ENCODE peak calls at places on chromosomes 13 and 19, in four cellular contexts. One of them, this sample, is unnamed. For H3K27me3, the result is how much of the 10 kb centered on the place peaks cover.

GRCh38 chr13:51315658-51316057 is 23.8 kb upstream of the SERPINE3 start:
- DNase-seq in mesendoderm: no peak
- DNase-seq in adrenal gland: no peak
- DNase-seq in uterus: no peak
- DNase-seq in this sample: no peak

GRCh38 chr19:20423381-20424207 is 142.0 kb downstream of the ZNF737 start:
- DNase-seq in mesendoderm: peak
- DNase-seq in adrenal gland: peak
- DNase-seq in uterus: peak
- DNase-seq in this sample: no peak

GRCh38 chr19:38684078-38684861 is 36.8 kb downstream of the ACTN4 start:
- DNase-seq in mesendoderm: peak
- DNase-seq in adrenal gland: peak
- DNase-seq in uterus: peak
- DNase-seq in this sample: no peak

GRCh38 chr13:37187110-37187509 is 81.6 kb upstream of the CSNK1A1L start:
- DNase-seq in mesendoderm: no peak
- DNase-seq in adrenal gland: no peak
- DNase-seq in uterus: no peak
- DNase-seq in this sample: no peak

GRCh38 chr19:29631450-29631849 is 25.4 kb downstream of the POP4 start:
- DNase-seq in mesendoderm: no peak
- DNase-seq in adrenal gland: no peak
- DNase-seq in uterus: no peak
- DNase-seq in this sample: no peak

GRCh38 chr19:38073806-38074685 is 150.0 kb downstream of the DPF1 start:
- DNase-seq in mesendoderm: peak
- DNase-seq in adrenal gland: no peak
- DNase-seq in uterus: no peak
- DNase-seq in this sample: peak

GRCh38 chr13:74287672-74288169 is 153.5 kb upstream of the KLF12 start:
- DNase-seq in mesendoderm: peak
- DNase-seq in adrenal gland: peak
- DNase-seq in uterus: peak
- DNase-seq in this sample: peak

GRCh38 chr13:26480246-26480855 is 77.1 kb upstream of the WASF3 start:
- DNase-seq in mesendoderm: no peak
- DNase-seq in adrenal gland: no peak
- DNase-seq in uterus: no peak
- DNase-seq in this sample: no peak

GRCh38 chr13:41224113-41225110 is 30.0 kb upstream of the KBTBD7 start:
- DNase-seq in mesendoderm: no peak
- DNase-seq in adrenal gland: no peak
- DNase-seq in uterus: no peak
- DNase-seq in this sample: no peak

GRCh38 chr13:25170554-25171107 is 1.5 kb downstream of the AMER2 start:
- DNase-seq in mesendoderm: peak
- DNase-seq in adrenal gland: no peak
- DNase-seq in uterus: no peak
- DNase-seq in this sample: no peak

GRCh38 chr13:25171517-25172302 is at the start of gene AMER2:
- DNase-seq in mesendoderm: peak
- DNase-seq in adrenal gland: peak
- DNase-seq in uterus: peak
- DNase-seq in this sample: no peak

GRCh38 chr13:25169951-25170553 is 2.0 kb downstream of the AMER2 start:
- DNase-seq in mesendoderm: peak
- DNase-seq in adrenal gland: no peak
- DNase-seq in uterus: no peak
- DNase-seq in this sample: no peak

GRCh38 chr13:25172303-25172630 is 179 bp upstream of the AMER2 start:
- DNase-seq in mesendoderm: no peak
- DNase-seq in adrenal gland: no peak
- DNase-seq in uterus: no peak
- DNase-seq in this sample: no peak

GRCh38 chr13:25171170-25171516 is 945 bp downstream of the AMER2 start:
- DNase-seq in mesendoderm: no peak
- DNase-seq in adrenal gland: no peak
- DNase-seq in uterus: no peak
- DNase-seq in this sample: no peak
- H3K27me3 ChIP-seq in mesendoderm: under half
- H3K27me3 ChIP-seq in adrenal gland: under half
- H3K27me3 ChIP-seq in uterus: under half
- H3K27me3 ChIP-seq in this sample: under half

DNA sequence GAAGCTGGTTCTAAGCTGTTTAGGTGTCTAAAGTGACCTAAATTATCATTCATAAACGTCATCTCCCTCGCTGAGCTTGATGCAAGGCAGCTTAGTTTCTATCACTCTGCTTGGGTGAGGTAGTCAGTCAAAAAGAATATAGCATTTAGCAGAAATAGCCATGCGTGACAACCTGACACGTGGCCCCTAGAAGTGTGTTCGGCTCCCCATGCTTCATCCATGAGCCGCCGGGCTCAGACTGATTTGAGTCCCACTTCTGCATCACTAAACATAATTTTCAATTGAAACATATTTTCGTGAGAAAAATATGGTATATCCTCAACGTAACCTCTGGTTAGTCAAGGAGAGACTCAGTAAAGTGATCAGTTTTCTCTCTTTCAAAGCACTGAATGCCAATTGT is 459.8 kb downstream of the IRS2 start:
- DNase-seq in mesendoderm: no peak
- DNase-seq in adrenal gland: no peak
- DNase-seq in uterus: no peak
- DNase-seq in this sample: no peak
- H3K4me3 ChIP-seq in mesendoderm: no peak
- H3K4me3 ChIP-seq in adrenal gland: no peak
- H3K4me3 ChIP-seq in uterus: no peak
- H3K4me3 ChIP-seq in this sample: no peak

GRCh38 chr13:112119192-112120030 is 52.5 kb downstream of the SOX1 start:
- DNase-seq in mesendoderm: no peak
- DNase-seq in adrenal gland: no peak
- DNase-seq in uterus: no peak
- DNase-seq in this sample: no peak
- H3K27me3 ChIP-seq in mesendoderm: under half
- H3K27me3 ChIP-seq in adrenal gland: under half
- H3K27me3 ChIP-seq in uterus: under half
- H3K27me3 ChIP-seq in this sample: under half

GRCh38 chr19:45774765-45775164 is 5.7 kb upstream of the SIX5 start:
- DNase-seq in mesendoderm: peak
- DNase-seq in adrenal gland: no peak
- DNase-seq in uterus: no peak
- DNase-seq in this sample: no peak

GRCh38 chr19:45778010-45778671 is 4.1 kb downstream of the DMPK start:
- DNase-seq in mesendoderm: no peak
- DNase-seq in adrenal gland: no peak
- DNase-seq in uterus: no peak
- DNase-seq in this sample: no peak

GRCh38 chr19:45780146-45780447 is 2.2 kb downstream of the DMPK start:
- DNase-seq in mesendoderm: no peak
- DNase-seq in adrenal gland: no peak
- DNase-seq in uterus: no peak
- DNase-seq in this sample: no peak

GRCh38 chr19:45779231-45780145 is 2.8 kb downstream of the DMPK start:
- DNase-seq in mesendoderm: peak
- DNase-seq in adrenal gland: peak
- DNase-seq in uterus: peak
- DNase-seq in this sample: no peak

DNA sequence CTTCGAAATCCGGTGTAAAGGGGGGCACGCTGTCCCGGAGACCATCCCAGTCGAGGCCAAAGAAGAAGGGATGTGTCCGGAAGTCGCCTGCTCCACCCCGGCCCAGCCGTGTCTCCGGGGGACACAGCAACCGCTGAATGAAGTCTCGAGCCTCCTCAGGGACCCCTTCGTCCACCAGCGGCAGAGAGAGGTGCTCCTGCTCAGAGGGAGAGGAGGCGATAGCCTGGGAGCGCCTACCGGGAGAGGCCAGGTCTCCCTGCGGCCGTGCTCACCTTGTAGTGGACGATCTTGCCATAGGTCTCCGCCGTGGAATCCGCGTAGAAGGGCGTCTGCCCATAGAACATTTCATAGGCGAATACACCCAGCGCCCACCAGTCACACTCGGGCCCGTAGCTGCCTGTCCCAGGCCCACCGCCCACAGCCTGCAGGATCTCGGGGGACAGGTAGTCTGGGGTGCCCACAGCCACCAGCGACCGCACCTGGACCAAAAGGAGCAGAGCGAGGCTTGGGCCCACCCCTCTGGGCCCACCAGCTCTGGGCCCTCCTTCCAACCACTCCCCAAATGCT is 4.8 kb downstream of the DMPK start:
- DNase-seq in mesendoderm: no peak
- DNase-seq in adrenal gland: no peak
- DNase-seq in uterus: no peak
- DNase-seq in this sample: no peak
- H3K4me3 ChIP-seq in mesendoderm: no peak
- H3K4me3 ChIP-seq in adrenal gland: no peak
- H3K4me3 ChIP-seq in uterus: no peak
- H3K4me3 ChIP-seq in this sample: no peak